ENCODE peak calls at places on chromosomes 4 and X, in eight cellular contexts. C, Q, G, Y, E, V, M and L are unnamed samples.

GRCh38 chrX:153687121-153688039 is at the start of gene SLC6A8:
- DNase-seq in C (no peak), Q (no peak), G (peak; percentile 52), Y (peak; percentile 80), E (peak; percentile 68), V (peak; percentile 87), M (peak; percentile 78), L (peak; percentile 31)

GRCh38 chr4:83552085-83552484 is 16.2 kb downstream of the GPAT3 start:
- DNase-seq in C (no peak), Q (no peak), G (no peak), Y (no peak), E (no peak), V (no peak), M (no peak), L (no peak)

GRCh38 chrX:47380268-47380667 is 9.9 kb downstream of the ZNF157 start:
- DNase-seq in C (peak; percentile 49), Q (no peak), G (no peak), Y (peak; percentile 12), E (no peak), V (no peak), M (no peak), L (no peak)

GRCh38 chr4:75512336-75513211 is 1.6 kb downstream of the RCHY1 start:
- DNase-seq in C (no peak), Q (peak; percentile 77), G (peak; percentile 70), Y (no peak), E (peak; percentile 45), V (no peak), M (no peak), L (peak; percentile 60)

GRCh38 chr4:110742148-110742547 is 119.3 kb upstream of the PITX2 start:
- DNase-seq in C (no peak), Q (no peak), G (no peak), Y (no peak), E (no peak), V (no peak), M (no peak), L (no peak)

GRCh38 chr4:154911097-154911496 is 130.0 kb downstream of the RBM46 start:
- DNase-seq in C (no peak), Q (peak; percentile 23), G (peak; percentile 7), Y (no peak), E (no peak), V (peak; percentile 5), M (no peak), L (no peak)

GRCh38 chr4:129526812-129527211 is 430.9 kb downstream of the C4orf33 start:
- DNase-seq in C (no peak), Q (no peak), G (no peak), Y (no peak), E (no peak), V (peak; percentile 3), M (no peak), L (peak; percentile 1)

GRCh38 chr4:74624351-74625151 is 169.8 kb downstream of the BTC start:
- DNase-seq in C (no peak), Q (peak; percentile 91), G (peak; percentile 79), Y (no peak), E (no peak), V (no peak), M (no peak), L (no peak)